ENCODE peak calls at places on chromosomes 6 and 20, in five cellular contexts. G, K, X, A and J are unnamed samples.
A peak's percentile ranks its signal among the peaks of the same experiment; 100 is the strongest.

GRCh38 chr6:28258877-28259777 is at the start of gene NKAPL:
- DNase-seq in A (peak; percentile 88), X (peak; percentile 88), G (peak; percentile 73), K (no peak), J (peak; percentile 25)

GRCh38 chr6:38687549-38687948 is 15.4 kb downstream of the GLO1 start:
- DNase-seq in K (no peak), X (no peak), A (no peak), G (no peak), J (no peak)

GRCh38 chr20:3705970-3706739 is 6.2 kb downstream of the SIGLEC1 start:
- DNase-seq in A (no peak), G (no peak), X (no peak), K (no peak), J (no peak)

GRCh38 chr6:113994934-113995342 is 24.0 kb upstream of the HDAC2 start:
- DNase-seq in G (peak; percentile 24), K (peak; percentile 86), A (no peak), X (no peak), J (peak; percentile 14)

GRCh38 chr6:57040011-57040410 is 6.5 kb upstream of the KIAA1586 start:
- DNase-seq in G (no peak), K (no peak), A (no peak), X (no peak), J (no peak)

GRCh38 chr20:5188736-5189135 is 61.9 kb downstream of the CDS2 start:
- DNase-seq in A (no peak), X (no peak), K (no peak), G (no peak), J (no peak)

GRCh38 chr6:56517155-56517745 is 125.4 kb downstream of the DST start:
- DNase-seq in X (no peak), K (no peak), A (no peak), G (no peak), J (no peak)

GRCh38 chr6:135962731-135963130 is 111.2 kb downstream of the PDE7B start:
- DNase-seq in G (no peak), A (no peak), X (no peak), K (no peak), J (no peak)

GRCh38 chr6:152905551-152906299 is 77.1 kb downstream of the FBXO5 start:
- DNase-seq in G (no peak), X (no peak), A (no peak), K (no peak), J (no peak)

GRCh38 chr6:121531658-121532167 is 96.3 kb downstream of the GJA1 start:
- DNase-seq in K (peak; percentile 7), A (no peak), X (no peak), G (no peak), J (no peak)

GRCh38 chr20:7361321-7361720 is 578.9 kb downstream of the HAO1 start:
- DNase-seq in X (no peak), A (no peak), G (no peak), K (no peak), J (no peak)